ENCODE peak calls at places on chromosomes 1 and 21, in six cellular contexts. One of them, this sample, is unnamed.

GRCh38 chr1:53559854-53560571 is 100.8 kb downstream of the DMRTB1 start:
- DNase-seq in ELR: no peak
- DNase-seq in RWPE1: no peak
- DNase-seq in 8988T: no peak
- DNase-seq in right atrium auricular region: no peak
- DNase-seq in endothelial cell: no peak
- DNase-seq in this sample: no peak

GRCh38 chr21:34827445-34828235 is 158.8 kb downstream of the CLIC6 start:
- DNase-seq in ELR: no peak
- DNase-seq in RWPE1: no peak
- DNase-seq in 8988T: no peak
- DNase-seq in right atrium auricular region: peak; percentile 42
- DNase-seq in endothelial cell: no peak
- DNase-seq in this sample: no peak

GRCh38 chr1:207698822-207699483 is 52.9 kb upstream of the CD46 start:
- DNase-seq in ELR: peak; percentile 76
- DNase-seq in RWPE1: peak; percentile 12
- DNase-seq in 8988T: no peak
- DNase-seq in right atrium auricular region: no peak
- DNase-seq in endothelial cell: peak; percentile 72
- DNase-seq in this sample: no peak

GRCh38 chr1:116321766-116322175 is 51.3 kb upstream of the ATP1A1 start:
- DNase-seq in ELR: no peak
- DNase-seq in RWPE1: no peak
- DNase-seq in 8988T: no peak
- DNase-seq in right atrium auricular region: no peak
- DNase-seq in endothelial cell: no peak
- DNase-seq in this sample: no peak

GRCh38 chr1:51518730-51519047 is 377 bp downstream of the EPS15 start:
- DNase-seq in ELR: no peak
- DNase-seq in RWPE1: peak; percentile 58
- DNase-seq in 8988T: no peak
- DNase-seq in right atrium auricular region: no peak
- DNase-seq in endothelial cell: no peak
- DNase-seq in this sample: peak; percentile 7

GRCh38 chr1:10380594-10381275 is 18.1 kb upstream of the PGD start:
- DNase-seq in ELR: peak; percentile 88
- DNase-seq in RWPE1: no peak
- DNase-seq in 8988T: no peak
- DNase-seq in right atrium auricular region: no peak
- DNase-seq in endothelial cell: no peak
- DNase-seq in this sample: no peak

GRCh38 chr1:8169364-8170058 is 143.4 kb upstream of the ERRFI1 start:
- DNase-seq in ELR: peak; percentile 85
- DNase-seq in RWPE1: peak; percentile 64
- DNase-seq in 8988T: no peak
- DNase-seq in right atrium auricular region: peak; percentile 66
- DNase-seq in endothelial cell: no peak
- DNase-seq in this sample: peak; percentile 85

GRCh38 chr21:45844181-45844580 is 137.4 kb upstream of the COL6A1 start:
- DNase-seq in ELR: no peak
- DNase-seq in RWPE1: no peak
- DNase-seq in 8988T: no peak
- DNase-seq in right atrium auricular region: no peak
- DNase-seq in endothelial cell: no peak
- DNase-seq in this sample: no peak

GRCh38 chr1:180563013-180563827 is 4.5 kb downstream of the OVAAL start:
- DNase-seq in ELR: peak; percentile 42
- DNase-seq in RWPE1: peak; percentile 34
- DNase-seq in 8988T: no peak
- DNase-seq in right atrium auricular region: no peak
- DNase-seq in endothelial cell: no peak
- DNase-seq in this sample: no peak

GRCh38 chr1:85838238-85838637 is 130.0 kb upstream of the ZNHIT6 start:
- DNase-seq in ELR: no peak
- DNase-seq in RWPE1: no peak
- DNase-seq in 8988T: no peak
- DNase-seq in right atrium auricular region: no peak
- DNase-seq in endothelial cell: no peak
- DNase-seq in this sample: no peak

GRCh38 chr21:45323487-45324380 is 36.0 kb upstream of the POFUT2 start:
- DNase-seq in ELR: no peak
- DNase-seq in RWPE1: no peak
- DNase-seq in 8988T: no peak
- DNase-seq in right atrium auricular region: no peak
- DNase-seq in endothelial cell: no peak
- DNase-seq in this sample: no peak

GRCh38 chr1:104238991-104239390 is 489.3 kb downstream of the AMY1C start:
- DNase-seq in ELR: no peak
- DNase-seq in RWPE1: no peak
- DNase-seq in 8988T: no peak
- DNase-seq in right atrium auricular region: no peak
- DNase-seq in endothelial cell: no peak
- DNase-seq in this sample: no peak

GRCh38 chr1:101996830-101997485 is at the start of gene OLFM3:
- DNase-seq in ELR: peak; percentile 53
- DNase-seq in RWPE1: peak; percentile 24
- DNase-seq in 8988T: no peak
- DNase-seq in right atrium auricular region: no peak
- DNase-seq in endothelial cell: peak; percentile 80
- DNase-seq in this sample: peak; percentile 40

GRCh38 chr1:228393268-228393699 is 13.4 kb downstream of the TRIM11 start:
- DNase-seq in ELR: peak; percentile 75
- DNase-seq in RWPE1: no peak
- DNase-seq in 8988T: no peak
- DNase-seq in right atrium auricular region: no peak
- DNase-seq in endothelial cell: peak; percentile 41
- DNase-seq in this sample: no peak

This sample was measured in cerebellum.